ENCODE peak calls at places on chromosomes 4 and X, in six cellular contexts. P is H9, Z is neural progenitor cell, I is progenitor cell of endocrine pancreas, J is brain microvascular endothelial cell, S is Peyer's patch. H is an unnamed sample.

GRCh38 chr4:67575889-67576329 is 17.4 kb downstream of the STAP1 start:
- DNase-seq in P (no peak), Z (no peak), I (no peak), J (no peak), S (no peak), H (no peak)

GRCh38 chr4:11628093-11628725 is 199.5 kb upstream of the HS3ST1 start:
- DNase-seq in P (no peak), Z (no peak), I (no peak), J (no peak), S (no peak), H (no peak)

GRCh38 chr4:180060159-180060889 is 2182.9 kb upstream of the TENM3 start:
- DNase-seq in P (no peak), Z (peak), I (no peak), J (no peak), S (no peak), H (no peak)

GRCh38 chr4:10203851-10204250 is 87.3 kb upstream of the WDR1 start:
- DNase-seq in P (no peak), Z (no peak), I (no peak), J (no peak), S (no peak), H (no peak)

GRCh38 chr4:95091272-95091671 is 333.5 kb downstream of the BMPR1B start:
- DNase-seq in P (no peak), Z (peak), I (no peak), J (no peak), S (no peak), H (no peak)

GRCh38 chr4:8303485-8304281 is 34.1 kb downstream of the HTRA3 start:
- DNase-seq in P (no peak), Z (peak), I (no peak), J (peak), S (peak), H (no peak)

GRCh38 chrX:71191253-71191652 is 31.8 kb upstream of the GJB1 start:
- DNase-seq in P (no peak), Z (no peak), I (no peak), J (no peak), S (no peak), H (no peak)

GRCh38 chrX:37437160-37437559 is 88.0 kb downstream of the PRRG1 start:
- DNase-seq in P (no peak), Z (no peak), I (no peak), J (no peak), S (no peak), H (no peak)

GRCh38 chrX:3806630-3807029 is 93.2 kb upstream of the PRKX start:
- DNase-seq in P (no peak), Z (no peak), I (no peak), J (no peak), S (no peak), H (no peak)

GRCh38 chr4:95466791-95467190 is 82.0 kb downstream of the UNC5C start:
- DNase-seq in P (no peak), Z (no peak), I (no peak), J (no peak), S (no peak), H (no peak)

GRCh38 chr4:88296413-88297052 is 12.2 kb upstream of the PPM1K start:
- DNase-seq in P (no peak), Z (no peak), I (no peak), J (no peak), S (no peak), H (no peak)

GRCh38 chrX:41686788-41687187 is 2.0 kb upstream of the GPR34 start:
- DNase-seq in P (no peak), Z (no peak), I (no peak), J (no peak), S (no peak), H (no peak)

GRCh38 chr4:109730294-109731051 is 603 bp upstream of the PLA2G12A start:
- DNase-seq in P (no peak), Z (peak), I (peak), J (peak), S (peak), H (peak)

GRCh38 chr4:173535165-173535737 is 5.2 kb upstream of the HAND2 start:
- DNase-seq in P (no peak), Z (no peak), I (no peak), J (no peak), S (no peak), H (no peak)

GRCh38 chrX:107675823-107676555 is 47.7 kb downstream of the PRPS1 start:
- DNase-seq in P (no peak), Z (no peak), I (no peak), J (peak), S (no peak), H (no peak)

GRCh38 chrX:80578518-80579105 is 158.4 kb downstream of the TENT5D start:
- DNase-seq in P (no peak), Z (peak), I (no peak), J (no peak), S (no peak), H (no peak)

GRCh38 chr4:24211821-24212220 is 322.0 kb upstream of the PPARGC1A start:
- DNase-seq in P (no peak), Z (no peak), I (no peak), J (peak), S (no peak), H (no peak)

GRCh38 chr4:32686123-32686522 is 1966.0 kb downstream of the PCDH7 start:
- DNase-seq in P (no peak), Z (no peak), I (no peak), J (no peak), S (no peak), H (no peak)

DNA sequence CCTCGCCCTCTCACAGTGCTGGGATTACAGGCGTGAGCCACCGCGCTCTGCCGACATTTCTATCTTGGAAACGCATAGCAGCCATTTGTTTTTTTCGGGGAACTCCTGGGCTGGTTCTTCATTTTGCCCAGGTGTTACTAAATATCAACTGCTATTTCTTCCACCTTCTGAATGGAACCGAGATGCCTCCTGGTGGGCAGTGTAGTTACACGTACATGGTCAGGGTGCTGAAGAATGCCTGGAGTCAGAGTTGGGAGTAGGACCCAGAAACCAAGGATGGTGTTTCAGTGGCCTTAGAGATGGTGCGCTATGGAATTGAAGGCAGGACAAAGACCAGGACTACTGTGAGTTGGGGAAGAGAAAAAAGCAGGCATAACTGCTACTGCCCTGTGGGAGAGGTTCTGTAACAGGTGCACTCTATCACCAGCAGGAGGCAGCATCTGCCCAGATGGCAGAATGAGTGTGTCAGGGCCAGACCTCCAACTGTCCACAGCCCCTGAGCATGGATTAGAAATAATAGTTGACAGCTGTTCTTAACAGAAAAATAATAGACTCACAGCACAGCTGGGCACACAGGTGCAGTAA is 81.7 kb downstream of the ZC4H2 start:
- DNase-seq in P (peak), Z (peak), I (peak), J (no peak), S (peak), H (peak)
- TF ChIP-seq CTCF in P (peak), Z (peak), I (peak), J (peak), S (peak), H (peak)

GRCh38 chrX:53288173-53288572 is 6.8 kb upstream of the IQSEC2 start:
- DNase-seq in P (peak), Z (peak), I (no peak), J (peak), S (peak), H (peak)

GRCh38 chrX:53290441-53291041 is 9.2 kb upstream of the IQSEC2 start:
- DNase-seq in P (no peak), Z (no peak), I (no peak), J (no peak), S (peak), H (no peak)

GRCh38 chrX:53291596-53291995 is 10.2 kb upstream of the IQSEC2 start:
- DNase-seq in P (no peak), Z (no peak), I (no peak), J (no peak), S (peak), H (no peak)

DNA sequence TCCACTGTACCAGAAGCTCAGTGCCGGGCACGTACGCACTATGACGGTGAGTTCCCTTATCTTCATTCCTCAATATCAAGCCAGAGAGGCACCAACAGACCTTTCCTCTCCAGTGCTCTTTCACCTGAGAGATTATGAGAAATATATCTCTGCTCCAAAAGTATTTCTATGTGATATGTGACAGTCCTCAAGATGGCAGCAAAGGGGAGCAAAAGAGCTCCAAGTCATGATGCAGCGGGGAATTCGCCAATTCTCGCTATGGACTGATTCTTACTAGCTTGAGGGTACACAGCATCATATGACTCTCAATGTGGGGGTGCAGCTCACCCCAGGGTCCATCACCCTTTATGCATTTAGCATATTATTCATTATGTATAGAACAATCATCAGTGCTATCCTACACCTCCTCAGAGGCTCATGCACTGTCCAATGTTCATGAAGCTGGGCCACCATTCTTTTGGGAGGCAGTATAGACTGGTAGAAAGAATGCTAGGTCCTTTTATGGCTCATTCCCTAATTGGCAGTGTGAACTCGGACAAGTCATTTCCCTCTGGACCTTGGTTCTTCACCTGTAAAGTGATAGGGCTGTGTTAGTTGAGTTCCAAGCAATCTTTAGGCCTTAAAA is 12.8 kb upstream of the IQSEC2 start:
- DNase-seq in P (no peak), Z (no peak), I (no peak), J (peak), S (peak), H (no peak)
- TF ChIP-seq CTCF in P (peak), Z (peak), I (no peak), J (peak), S (peak), H (peak)

DNA sequence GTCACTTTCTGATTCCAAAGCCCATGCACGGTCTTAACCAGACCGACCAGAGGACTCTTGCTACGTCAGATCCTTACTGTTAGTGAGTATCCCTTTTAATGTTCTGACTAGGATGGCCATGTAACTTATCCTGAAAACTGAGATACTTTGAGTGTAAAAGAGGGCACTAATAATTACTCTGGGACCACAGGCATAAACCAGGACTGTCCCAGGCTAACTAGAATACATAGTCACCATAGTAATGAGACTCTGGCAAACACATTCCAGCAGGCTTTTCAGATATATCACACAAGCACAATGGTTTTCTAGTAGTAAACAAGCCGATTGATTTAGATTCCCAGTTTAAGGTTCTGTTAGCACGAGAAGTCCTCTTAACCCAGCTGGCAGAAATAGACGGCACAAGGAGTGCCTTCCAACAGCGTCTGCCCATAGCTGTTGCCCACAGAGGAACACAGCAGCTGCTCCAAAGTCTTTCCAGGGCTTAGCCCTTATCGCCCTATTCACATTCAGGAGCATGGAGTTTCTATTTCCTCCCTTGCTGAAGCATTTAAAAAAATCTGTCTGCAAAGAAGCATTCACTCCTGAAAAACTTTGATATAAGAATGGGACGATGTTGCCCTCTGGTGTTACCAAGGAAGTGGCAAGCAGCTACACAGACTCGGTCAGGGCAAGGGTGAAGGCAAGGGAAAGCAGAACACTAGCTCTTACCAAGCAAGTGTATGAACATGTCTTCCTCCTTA is 92.4 kb downstream of the CXCL13 start:
- DNase-seq in P (peak), Z (peak), I (no peak), J (peak), S (peak), H (no peak)
- TF ChIP-seq CTCF in P (peak), Z (peak), I (peak), J (peak), S (peak), H (peak)

DNA sequence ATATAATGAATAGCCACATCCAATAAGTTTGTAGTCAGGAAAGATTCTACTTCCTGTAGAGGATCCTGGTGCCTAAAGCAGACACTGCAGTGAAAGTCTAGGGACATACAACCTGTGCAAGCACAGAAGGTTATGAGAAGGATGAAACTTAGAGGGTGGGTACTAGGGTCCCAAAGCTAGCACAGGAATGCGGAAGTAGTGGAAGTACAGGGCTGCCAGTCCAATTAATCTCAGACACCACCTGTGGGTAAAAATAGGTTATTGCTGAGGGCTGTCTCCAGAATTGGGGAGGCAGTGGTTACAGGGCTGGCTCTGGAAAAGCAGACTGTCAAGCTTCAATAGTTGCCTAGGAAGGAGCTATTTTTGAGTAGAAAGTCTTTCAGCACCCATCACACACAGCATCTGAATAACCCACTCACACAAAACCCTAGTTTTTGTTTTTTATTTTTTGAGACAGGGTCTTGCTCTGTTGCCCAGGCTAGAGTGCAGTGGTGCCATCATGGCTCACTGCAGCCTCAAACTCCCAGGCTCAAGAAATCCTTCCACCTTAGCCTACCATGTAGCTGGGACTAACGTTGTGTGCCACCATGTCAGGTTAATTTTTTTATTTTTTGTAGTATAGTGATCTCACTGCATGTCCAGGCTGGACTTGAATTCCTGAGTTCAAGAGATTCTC is 50.8 kb upstream of the ELF2 start:
- DNase-seq in P (no peak), Z (no peak), I (no peak), J (no peak), S (no peak), H (no peak)
- TF ChIP-seq CTCF in P (no peak), Z (no peak), I (no peak), J (peak), S (no peak), H (no peak)

GRCh38 chrX:149903889-149904748 is 23.1 kb downstream of the MAGEA8 start:
- DNase-seq in P (no peak), Z (no peak), I (no peak), J (peak), S (no peak), H (no peak)

DNA sequence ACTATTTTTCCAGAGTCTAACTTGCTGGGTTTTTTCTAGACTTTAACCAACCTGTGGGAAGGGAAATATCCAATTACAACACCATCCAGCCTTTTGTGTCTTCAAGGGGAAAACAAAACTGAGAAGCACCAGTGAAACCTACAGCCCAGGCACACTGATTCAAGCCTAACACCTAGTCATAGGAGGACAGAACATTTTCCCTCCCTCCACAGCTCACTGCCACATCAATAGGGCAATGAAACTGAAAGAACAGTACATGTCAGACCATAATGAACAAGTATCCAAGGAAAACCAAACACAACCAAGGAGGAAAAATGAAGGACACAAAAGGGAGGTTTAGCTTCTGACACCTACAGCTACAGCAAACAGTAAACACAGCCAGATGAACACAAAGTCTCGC is 17.6 kb downstream of the MAGEA8 start:
- DNase-seq in P (no peak), Z (no peak), I (no peak), J (no peak), S (no peak), H (no peak)
- TF ChIP-seq CTCF in P (no peak), Z (no peak), I (no peak), J (no peak), S (no peak), H (no peak)

GRCh38 chrX:47632664-47633063 is 2.9 kb upstream of the CFP start:
- DNase-seq in P (no peak), Z (no peak), I (no peak), J (no peak), S (no peak), H (no peak)

GRCh38 chrX:47638816-47639215 is 9.1 kb upstream of the CFP start:
- DNase-seq in P (no peak), Z (no peak), I (no peak), J (no peak), S (no peak), H (no peak)

GRCh38 chrX:47633671-47634590 is 4.2 kb upstream of the CFP start:
- DNase-seq in P (no peak), Z (no peak), I (no peak), J (no peak), S (no peak), H (no peak)

GRCh38 chrX:47634871-47635575 is 5.3 kb upstream of the CFP start:
- DNase-seq in P (no peak), Z (no peak), I (no peak), J (no peak), S (no peak), H (no peak)

GRCh38 chrX:47637546-47638195 is 7.9 kb upstream of the CFP start:
- DNase-seq in P (peak), Z (peak), I (no peak), J (no peak), S (no peak), H (no peak)
- TF ChIP-seq CTCF in P (no peak), Z (no peak), I (peak), J (peak), S (no peak), H (no peak)

DNA sequence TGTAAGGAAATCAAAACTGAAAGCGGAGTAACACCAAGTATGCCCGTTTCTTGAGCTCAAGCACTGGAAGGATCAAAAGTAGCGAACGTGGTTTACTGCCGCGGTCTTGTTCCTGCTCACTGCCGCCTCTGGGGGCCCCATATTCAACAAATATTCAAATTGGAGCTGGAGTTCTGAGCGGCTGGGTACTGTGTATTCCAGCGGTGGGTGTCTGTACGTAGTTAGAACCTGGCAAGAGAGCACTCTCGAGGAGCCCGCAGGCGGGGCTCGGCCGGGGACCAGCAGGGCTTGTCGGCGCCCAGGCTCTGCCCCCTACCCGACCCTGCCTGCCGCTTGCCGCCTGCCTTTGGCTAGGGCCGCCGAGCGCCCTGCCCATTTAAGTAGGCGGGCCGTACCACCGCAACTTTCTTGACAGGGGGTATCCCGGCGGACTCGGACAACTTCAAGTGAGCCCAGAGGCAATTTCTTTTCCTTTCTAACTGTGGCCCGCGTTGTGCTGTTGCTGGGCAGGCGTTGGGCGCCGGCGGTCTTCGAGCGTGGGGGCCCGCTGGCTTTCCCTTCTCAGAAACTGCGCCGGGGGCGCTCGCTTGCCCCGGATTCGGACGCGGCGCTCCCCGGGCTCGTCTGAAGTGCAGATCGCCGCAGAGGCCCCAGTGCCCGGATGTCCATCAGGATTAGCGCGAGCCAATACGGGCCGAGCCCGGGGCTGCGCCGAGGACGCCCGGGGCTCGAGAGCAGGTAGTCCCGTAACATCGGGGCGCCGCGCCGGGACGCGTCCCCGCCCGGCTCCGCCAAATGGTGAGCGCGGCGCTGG is 71.9 kb downstream of the AFF1 start:
- DNase-seq in P (peak), Z (peak), I (peak), J (peak), S (peak), H (peak)
- TF ChIP-seq CTCF in P (peak), Z (peak), I (peak), J (peak), S (peak), H (peak)

GRCh38 chrX:23631136-23631535 is 36.2 kb upstream of the PRDX4 start:
- DNase-seq in P (no peak), Z (no peak), I (no peak), J (no peak), S (no peak), H (no peak)

GRCh38 chrX:23621621-23622265 is 45.5 kb upstream of the PRDX4 start:
- DNase-seq in P (no peak), Z (no peak), I (no peak), J (no peak), S (no peak), H (no peak)

GRCh38 chrX:23623797-23624196 is 43.5 kb upstream of the PRDX4 start:
- DNase-seq in P (no peak), Z (no peak), I (no peak), J (no peak), S (no peak), H (no peak)

GRCh38 chrX:23626651-23627050 is 40.6 kb upstream of the PRDX4 start:
- DNase-seq in P (no peak), Z (no peak), I (no peak), J (no peak), S (no peak), H (no peak)
- TF ChIP-seq CTCF in P (peak), Z (peak), I (peak), J (peak), S (no peak), H (no peak)

GRCh38 chr4:121070696-121071639 is 1.4 kb downstream of the NDNF start:
- DNase-seq in P (peak), Z (peak), I (peak), J (no peak), S (peak), H (peak)
- TF ChIP-seq CTCF in P (peak), Z (peak), I (peak), J (peak), S (peak), H (peak)